ENCODE peak calls at places on chromosome 16, in ten cellular contexts. One of them, this sample, is unnamed.

GRCh38 chr16:685967-686366 is 1.8 kb upstream of the JMJD8 start:
- DNase-seq in CD8-positive, alpha-beta memory T cell: no peak
- DNase-seq in sigmoid colon: no peak
- DNase-seq in HepG2: peak; percentile 41
- DNase-seq in right lobe of liver: peak; percentile 66
- DNase-seq in right cardiac atrium: peak; percentile 78
- DNase-seq in endothelial cell of umbilical vein: peak; percentile 29
- DNase-seq in CD8-positive, alpha-beta T cell: no peak
- DNase-seq in heart right ventricle: no peak
- DNase-seq in transverse colon: peak; percentile 64
- DNase-seq in this sample: no peak

GRCh38 chr16:81318711-81319110 is 3.9 kb downstream of the GAN start:
- DNase-seq in CD8-positive, alpha-beta memory T cell: no peak
- DNase-seq in sigmoid colon: no peak
- DNase-seq in HepG2: no peak
- DNase-seq in right lobe of liver: no peak
- DNase-seq in right cardiac atrium: no peak
- DNase-seq in endothelial cell of umbilical vein: no peak
- DNase-seq in CD8-positive, alpha-beta T cell: no peak
- DNase-seq in heart right ventricle: no peak
- DNase-seq in transverse colon: no peak
- DNase-seq in this sample: no peak

GRCh38 chr16:1019934-1020305 is 38.4 kb downstream of the SOX8 start:
- DNase-seq in CD8-positive, alpha-beta memory T cell: no peak
- DNase-seq in sigmoid colon: no peak
- DNase-seq in HepG2: no peak
- DNase-seq in right lobe of liver: no peak
- DNase-seq in right cardiac atrium: peak; percentile 89
- DNase-seq in endothelial cell of umbilical vein: no peak
- DNase-seq in CD8-positive, alpha-beta T cell: no peak
- DNase-seq in heart right ventricle: no peak
- DNase-seq in transverse colon: no peak
- DNase-seq in this sample: no peak

GRCh38 chr16:27852116-27852515 is 211.4 kb downstream of the GSG1L start:
- DNase-seq in CD8-positive, alpha-beta memory T cell: no peak
- DNase-seq in sigmoid colon: peak; percentile 44
- DNase-seq in HepG2: no peak
- DNase-seq in right lobe of liver: no peak
- DNase-seq in right cardiac atrium: no peak
- DNase-seq in endothelial cell of umbilical vein: no peak
- DNase-seq in CD8-positive, alpha-beta T cell: no peak
- DNase-seq in heart right ventricle: no peak
- DNase-seq in transverse colon: no peak
- DNase-seq in this sample: no peak

GRCh38 chr16:50210266-50211038 is 55.9 kb upstream of the ADCY7 start:
- DNase-seq in CD8-positive, alpha-beta memory T cell: peak; percentile 27
- DNase-seq in sigmoid colon: peak; percentile 95
- DNase-seq in HepG2: peak; percentile 77
- DNase-seq in right lobe of liver: peak; percentile 68
- DNase-seq in right cardiac atrium: peak; percentile 93
- DNase-seq in endothelial cell of umbilical vein: peak; percentile 86
- DNase-seq in CD8-positive, alpha-beta T cell: peak; percentile 73
- DNase-seq in heart right ventricle: peak; percentile 82
- DNase-seq in transverse colon: peak; percentile 82
- DNase-seq in this sample: peak; percentile 76

GRCh38 chr16:19308392-19308791 is 22.9 kb downstream of the CLEC19A start:
- DNase-seq in CD8-positive, alpha-beta memory T cell: no peak
- DNase-seq in sigmoid colon: no peak
- DNase-seq in HepG2: no peak
- DNase-seq in right lobe of liver: no peak
- DNase-seq in right cardiac atrium: no peak
- DNase-seq in endothelial cell of umbilical vein: no peak
- DNase-seq in CD8-positive, alpha-beta T cell: no peak
- DNase-seq in heart right ventricle: no peak
- DNase-seq in transverse colon: no peak
- DNase-seq in this sample: no peak

GRCh38 chr16:67389911-67390815 is 3.1 kb downstream of the TPPP3 start:
- DNase-seq in CD8-positive, alpha-beta memory T cell: no peak
- DNase-seq in sigmoid colon: peak; percentile 75
- DNase-seq in HepG2: no peak
- DNase-seq in right lobe of liver: no peak
- DNase-seq in right cardiac atrium: peak; percentile 65
- DNase-seq in endothelial cell of umbilical vein: no peak
- DNase-seq in CD8-positive, alpha-beta T cell: no peak
- DNase-seq in heart right ventricle: peak; percentile 43
- DNase-seq in transverse colon: no peak
- DNase-seq in this sample: no peak

GRCh38 chr16:11619327-11619851 is 32.7 kb upstream of the LITAF start:
- DNase-seq in CD8-positive, alpha-beta memory T cell: no peak
- DNase-seq in sigmoid colon: no peak
- DNase-seq in HepG2: no peak
- DNase-seq in right lobe of liver: peak; percentile 56
- DNase-seq in right cardiac atrium: no peak
- DNase-seq in endothelial cell of umbilical vein: no peak
- DNase-seq in CD8-positive, alpha-beta T cell: peak; percentile 47
- DNase-seq in heart right ventricle: no peak
- DNase-seq in transverse colon: no peak
- DNase-seq in this sample: no peak

GRCh38 chr16:35144212-35144932 is 1685.0 kb downstream of the TP53TG3F start:
- DNase-seq in CD8-positive, alpha-beta memory T cell: no peak
- DNase-seq in sigmoid colon: no peak
- DNase-seq in HepG2: no peak
- DNase-seq in right lobe of liver: no peak
- DNase-seq in right cardiac atrium: no peak
- DNase-seq in endothelial cell of umbilical vein: no peak
- DNase-seq in CD8-positive, alpha-beta T cell: no peak
- DNase-seq in heart right ventricle: no peak
- DNase-seq in transverse colon: no peak
- DNase-seq in this sample: no peak

GRCh38 chr16:14436410-14436955 is 193.6 kb downstream of the PARN start:
- DNase-seq in CD8-positive, alpha-beta memory T cell: peak; percentile 3
- DNase-seq in sigmoid colon: no peak
- DNase-seq in HepG2: no peak
- DNase-seq in right lobe of liver: no peak
- DNase-seq in right cardiac atrium: no peak
- DNase-seq in endothelial cell of umbilical vein: no peak
- DNase-seq in CD8-positive, alpha-beta T cell: peak; percentile 54
- DNase-seq in heart right ventricle: no peak
- DNase-seq in transverse colon: no peak
- DNase-seq in this sample: no peak

GRCh38 chr16:56191807-56192643 is 736 bp downstream of the GNAO1 start:
- DNase-seq in CD8-positive, alpha-beta memory T cell: no peak
- DNase-seq in sigmoid colon: no peak
- DNase-seq in HepG2: no peak
- DNase-seq in right lobe of liver: peak; percentile 22
- DNase-seq in right cardiac atrium: peak; percentile 77
- DNase-seq in endothelial cell of umbilical vein: no peak
- DNase-seq in CD8-positive, alpha-beta T cell: peak; percentile 19
- DNase-seq in heart right ventricle: no peak
- DNase-seq in transverse colon: no peak
- DNase-seq in this sample: no peak

GRCh38 chr16:321532-321931 is 31.0 kb downstream of the AXIN1 start:
- DNase-seq in CD8-positive, alpha-beta memory T cell: no peak
- DNase-seq in sigmoid colon: no peak
- DNase-seq in HepG2: no peak
- DNase-seq in right lobe of liver: no peak
- DNase-seq in right cardiac atrium: peak; percentile 2
- DNase-seq in endothelial cell of umbilical vein: no peak
- DNase-seq in CD8-positive, alpha-beta T cell: no peak
- DNase-seq in heart right ventricle: no peak
- DNase-seq in transverse colon: no peak
- DNase-seq in this sample: no peak

GRCh38 chr16:48353565-48354163 is 31.5 kb downstream of the SIAH1 start:
- DNase-seq in CD8-positive, alpha-beta memory T cell: peak; percentile 44
- DNase-seq in sigmoid colon: peak; percentile 79
- DNase-seq in HepG2: peak; percentile 78
- DNase-seq in right lobe of liver: no peak
- DNase-seq in right cardiac atrium: peak; percentile 72
- DNase-seq in endothelial cell of umbilical vein: peak; percentile 75
- DNase-seq in CD8-positive, alpha-beta T cell: peak; percentile 75
- DNase-seq in heart right ventricle: peak; percentile 61
- DNase-seq in transverse colon: peak; percentile 66
- DNase-seq in this sample: peak; percentile 62

GRCh38 chr16:73563709-73564108 is 515.8 kb upstream of the ZFHX3 start:
- DNase-seq in CD8-positive, alpha-beta memory T cell: no peak
- DNase-seq in sigmoid colon: no peak
- DNase-seq in HepG2: no peak
- DNase-seq in right lobe of liver: no peak
- DNase-seq in right cardiac atrium: no peak
- DNase-seq in endothelial cell of umbilical vein: no peak
- DNase-seq in CD8-positive, alpha-beta T cell: no peak
- DNase-seq in heart right ventricle: no peak
- DNase-seq in transverse colon: no peak
- DNase-seq in this sample: no peak

GRCh38 chr16:19520861-19521331 is 1.0 kb downstream of the GDE1 start:
- DNase-seq in CD8-positive, alpha-beta memory T cell: no peak
- DNase-seq in sigmoid colon: no peak
- DNase-seq in HepG2: no peak
- DNase-seq in right lobe of liver: no peak
- DNase-seq in right cardiac atrium: no peak
- DNase-seq in endothelial cell of umbilical vein: peak; percentile 73
- DNase-seq in CD8-positive, alpha-beta T cell: no peak
- DNase-seq in heart right ventricle: no peak
- DNase-seq in transverse colon: peak; percentile 73
- DNase-seq in this sample: no peak

DNA sequence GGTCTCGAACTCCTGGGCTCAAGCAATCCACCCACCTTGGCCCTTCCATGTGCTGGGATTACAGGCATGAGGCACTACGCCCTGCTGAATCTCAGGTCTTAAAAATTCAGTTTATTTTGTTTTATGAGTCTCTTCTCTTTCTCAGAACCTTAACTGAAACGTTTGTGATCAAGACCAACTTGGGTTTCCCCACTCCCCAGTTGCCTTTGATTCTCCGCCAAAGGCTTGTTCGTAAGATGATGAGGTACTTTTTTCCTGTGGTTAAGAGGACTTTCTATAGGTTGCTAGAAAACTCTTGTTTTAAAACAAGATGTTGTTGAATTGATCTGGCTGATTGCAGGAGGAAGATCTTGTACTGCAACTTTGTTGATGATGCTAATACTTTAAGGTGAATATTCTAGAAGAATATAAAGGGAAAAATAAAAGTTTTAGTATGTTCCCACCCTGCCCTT is 11.7 kb downstream of the ABCC1 start:
- DNase-seq in CD8-positive, alpha-beta memory T cell: peak; percentile 32
- DNase-seq in sigmoid colon: no peak
- DNase-seq in HepG2: no peak
- DNase-seq in right lobe of liver: no peak
- DNase-seq in right cardiac atrium: no peak
- DNase-seq in endothelial cell of umbilical vein: peak; percentile 77
- DNase-seq in CD8-positive, alpha-beta T cell: peak; percentile 88
- DNase-seq in heart right ventricle: no peak
- DNase-seq in transverse colon: no peak
- DNase-seq in this sample: no peak
- H3K4me1 ChIP-seq in CD8-positive, alpha-beta memory T cell: peaks cover 71% of the 10 kb centered on the region
- H3K4me1 ChIP-seq in sigmoid colon: peaks cover 64% of the 10 kb centered on the region
- H3K4me1 ChIP-seq in HepG2: peaks cover 35% of the 10 kb centered on the region
- H3K4me1 ChIP-seq in right lobe of liver: no peaks in the 10 kb centered on the region
- H3K4me1 ChIP-seq in right cardiac atrium: peaks cover 3% of the 10 kb centered on the region
- H3K4me1 ChIP-seq in endothelial cell of umbilical vein: peaks cover 49% of the 10 kb centered on the region
- H3K4me1 ChIP-seq in CD8-positive, alpha-beta T cell: peaks cover 58% of the 10 kb centered on the region
- H3K4me1 ChIP-seq in heart right ventricle: peaks cover 8% of the 10 kb centered on the region
- H3K4me1 ChIP-seq in transverse colon: peaks cover 17% of the 10 kb centered on the region
- H3K4me1 ChIP-seq in this sample: peaks cover 2% of the 10 kb centered on the region

DNA sequence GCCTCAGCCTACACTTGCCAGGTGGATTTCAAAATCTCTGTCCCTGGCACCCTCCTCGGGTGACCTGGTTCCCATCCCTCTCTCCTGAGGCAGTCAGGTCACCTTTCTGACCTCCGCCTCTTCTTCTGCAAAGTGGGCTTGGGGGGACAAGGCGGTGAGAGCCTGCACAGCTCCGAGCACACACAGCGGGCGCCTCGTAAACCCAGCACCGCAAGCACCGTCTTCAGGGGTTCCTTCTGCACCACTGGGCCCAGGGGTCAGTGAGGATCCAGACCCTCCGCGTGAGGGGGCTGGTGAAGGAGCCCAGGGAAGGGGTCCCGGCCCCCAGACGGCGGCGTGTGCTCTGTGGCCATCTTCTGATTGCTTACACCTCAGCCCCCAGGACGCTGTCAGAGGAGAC is 2.9 kb downstream of the CBFA2T3 start:
- DNase-seq in CD8-positive, alpha-beta memory T cell: no peak
- DNase-seq in sigmoid colon: no peak
- DNase-seq in HepG2: no peak
- DNase-seq in right lobe of liver: no peak
- DNase-seq in right cardiac atrium: peak; percentile 27
- DNase-seq in endothelial cell of umbilical vein: no peak
- DNase-seq in CD8-positive, alpha-beta T cell: no peak
- DNase-seq in heart right ventricle: no peak
- DNase-seq in transverse colon: no peak
- DNase-seq in this sample: no peak
- H3K27me3 ChIP-seq in CD8-positive, alpha-beta memory T cell: peaks cover 3% of the 10 kb centered on the region
- H3K27me3 ChIP-seq in sigmoid colon: peaks cover 3% of the 10 kb centered on the region
- H3K27me3 ChIP-seq in HepG2: peaks cover 64% of the 10 kb centered on the region
- H3K27me3 ChIP-seq in right lobe of liver: no peaks in the 10 kb centered on the region
- H3K27me3 ChIP-seq in right cardiac atrium: no peaks in the 10 kb centered on the region
- H3K27me3 ChIP-seq in endothelial cell of umbilical vein: no peaks in the 10 kb centered on the region
- H3K27me3 ChIP-seq in CD8-positive, alpha-beta T cell: no peaks in the 10 kb centered on the region
- H3K27me3 ChIP-seq in heart right ventricle: peaks cover 62% of the 10 kb centered on the region
- H3K27me3 ChIP-seq in transverse colon: peaks cover 58% of the 10 kb centered on the region
- H3K27me3 ChIP-seq in this sample: no peaks in the 10 kb centered on the region

DNA sequence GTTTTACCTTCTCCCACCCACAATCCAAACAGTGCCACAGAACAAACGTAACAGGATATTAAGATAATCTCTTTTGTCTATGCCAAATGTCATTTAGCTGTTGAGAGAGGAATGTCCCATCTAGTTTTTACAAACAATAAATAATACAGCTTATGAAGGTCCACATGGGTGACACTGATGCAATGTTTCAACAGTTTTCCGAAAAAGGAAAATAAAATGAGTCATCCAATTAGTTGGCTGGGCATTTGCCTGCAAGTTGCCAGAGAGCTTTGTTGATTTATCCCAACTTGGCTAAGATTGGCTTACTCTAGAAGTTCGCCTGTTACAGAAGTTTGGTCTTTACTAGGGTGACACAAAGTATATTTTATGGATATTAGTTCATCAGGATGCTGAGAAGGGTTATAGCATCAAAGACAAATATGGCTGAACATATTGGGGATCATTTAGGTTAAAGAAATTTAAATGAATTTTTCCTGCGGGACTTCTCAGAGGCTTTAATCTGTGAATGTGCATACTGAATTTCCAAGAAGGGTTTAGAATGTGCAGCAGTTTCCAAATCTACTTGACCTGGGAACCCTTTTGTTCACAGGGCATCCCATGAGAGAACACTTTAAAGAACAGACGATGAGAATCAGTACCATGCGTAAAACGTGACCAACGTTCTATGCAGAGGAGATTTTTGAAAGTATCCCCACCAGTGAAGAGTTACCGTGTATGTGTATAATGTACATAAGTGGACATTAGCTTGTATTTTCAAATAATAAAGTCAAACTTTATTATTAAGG is 73.1 kb downstream of the CDH13 start:
- DNase-seq in CD8-positive, alpha-beta memory T cell: no peak
- DNase-seq in sigmoid colon: no peak
- DNase-seq in HepG2: no peak
- DNase-seq in right lobe of liver: no peak
- DNase-seq in right cardiac atrium: peak; percentile 64
- DNase-seq in endothelial cell of umbilical vein: peak; percentile 96
- DNase-seq in CD8-positive, alpha-beta T cell: no peak
- DNase-seq in heart right ventricle: peak; percentile 53
- DNase-seq in transverse colon: no peak
- DNase-seq in this sample: no peak
- H3K27ac ChIP-seq in CD8-positive, alpha-beta memory T cell: no peak overlapping the region
- H3K27ac ChIP-seq in sigmoid colon: no peak overlapping the region
- H3K27ac ChIP-seq in HepG2: no peak overlapping the region
- H3K27ac ChIP-seq in right lobe of liver: no peak overlapping the region
- H3K27ac ChIP-seq in right cardiac atrium: peak overlapping the region; percentile 56
- H3K27ac ChIP-seq in endothelial cell of umbilical vein: peak overlapping the region; percentile 76
- H3K27ac ChIP-seq in CD8-positive, alpha-beta T cell: no peak overlapping the region
- H3K27ac ChIP-seq in heart right ventricle: peak overlapping the region; percentile 81
- H3K27ac ChIP-seq in transverse colon: peak overlapping the region; percentile 0
- H3K27ac ChIP-seq in this sample: peak overlapping the region; percentile 93

GRCh38 chr16:30349695-30350094 is 5.4 kb downstream of the CD2BP2 start:
- DNase-seq in CD8-positive, alpha-beta memory T cell: no peak
- DNase-seq in sigmoid colon: no peak
- DNase-seq in HepG2: no peak
- DNase-seq in right lobe of liver: no peak
- DNase-seq in right cardiac atrium: no peak
- DNase-seq in endothelial cell of umbilical vein: no peak
- DNase-seq in CD8-positive, alpha-beta T cell: no peak
- DNase-seq in heart right ventricle: no peak
- DNase-seq in transverse colon: peak; percentile 9
- DNase-seq in this sample: no peak
- H3K4me1 ChIP-seq in CD8-positive, alpha-beta memory T cell: peaks cover 17% of the 10 kb centered on the region
- H3K4me1 ChIP-seq in sigmoid colon: peaks cover 34% of the 10 kb centered on the region
- H3K4me1 ChIP-seq in HepG2: peaks cover 31% of the 10 kb centered on the region
- H3K4me1 ChIP-seq in right lobe of liver: peaks cover 27% of the 10 kb centered on the region
- H3K4me1 ChIP-seq in right cardiac atrium: peaks cover 14% of the 10 kb centered on the region
- H3K4me1 ChIP-seq in endothelial cell of umbilical vein: peaks cover 25% of the 10 kb centered on the region
- H3K4me1 ChIP-seq in CD8-positive, alpha-beta T cell: peaks cover 23% of the 10 kb centered on the region
- H3K4me1 ChIP-seq in heart right ventricle: peaks cover 23% of the 10 kb centered on the region
- H3K4me1 ChIP-seq in transverse colon: peaks cover 19% of the 10 kb centered on the region
- H3K4me1 ChIP-seq in this sample: peaks cover 15% of the 10 kb centered on the region

This sample was measured in lung.